ENCODE peak calls at places on chromosomes 13 and 19, in five cellular contexts. M is anterior cingulate cortex, R is HL-60, A is heart left ventricle, H is fibroblast of lung. K is an unnamed sample.

GRCh38 chr13:38395505-38395803 is 45.8 kb downstream of the UFM1 start:
- DNase-seq in M (no peak), R (no peak), A (no peak), H (peak), K (no peak)

GRCh38 chr13:51912091-51912490 is 50.3 kb downstream of the CCDC70 start:
- DNase-seq in M (peak), R (no peak), A (no peak), H (peak), K (no peak)

GRCh38 chr13:106028916-106029315 is 506.5 kb downstream of the EFNB2 start:
- DNase-seq in M (no peak), R (no peak), A (no peak), H (peak), K (no peak)

GRCh38 chr19:23917856-23918255 is 3.2 kb downstream of the ZNF726 start:
- DNase-seq in M (no peak), R (no peak), A (no peak), H (no peak), K (no peak)

GRCh38 chr13:99339736-99340392 is 32.7 kb upstream of the GPR183 start:
- DNase-seq in M (no peak), R (peak), A (no peak), H (peak), K (peak)

GRCh38 chr13:112891477-112892401 is 77.3 kb upstream of the MCF2L start:
- DNase-seq in M (no peak), R (no peak), A (peak), H (no peak), K (peak)

GRCh38 chr19:55624109-55625003 is at the start of gene ZNF784:
- DNase-seq in M (peak), R (peak), A (peak), H (peak), K (peak)

GRCh38 chr19:41433171-41433570 is 6.0 kb upstream of the B3GNT8 start:
- DNase-seq in M (no peak), R (no peak), A (no peak), H (no peak), K (no peak)

GRCh38 chr19:2015611-2015950 is at the start of gene BTBD2:
- DNase-seq in M (peak), R (peak), A (no peak), H (peak), K (peak)

GRCh38 chr19:18795540-18795939 is 4.4 kb upstream of the COMP start:
- DNase-seq in M (peak), R (no peak), A (no peak), H (peak), K (no peak)

GRCh38 chr13:25574437-25575426 is 203.0 kb downstream of the ATP8A2 start:
- DNase-seq in M (peak), R (peak), A (no peak), H (peak), K (peak)

GRCh38 chr13:113122571-113123225 is at the start of gene F10:
- DNase-seq in M (no peak), R (no peak), A (peak), H (peak), K (peak)

GRCh38 chr13:93435651-93436050 is 209.0 kb downstream of the GPC6 start:
- DNase-seq in M (no peak), R (no peak), A (no peak), H (no peak), K (no peak)

GRCh38 chr19:51246153-51246552 is 4.7 kb upstream of the SIGLECL1 start:
- DNase-seq in M (no peak), R (peak), A (no peak), H (no peak), K (no peak)

GRCh38 chr19:35710784-35711723 is 6.7 kb downstream of the ZBTB32 start:
- DNase-seq in M (no peak), R (no peak), A (no peak), H (no peak), K (no peak)

GRCh38 chr13:32537580-32538233 is 888 bp downstream of the N4BP2L2 start:
- DNase-seq in M (peak), R (peak), A (no peak), H (peak), K (peak)

GRCh38 chr13:114212096-114212495 is 22.6 kb upstream of the CDC16 start:
- DNase-seq in M (no peak), R (no peak), A (no peak), H (peak), K (no peak)

GRCh38 chr13:28494861-28495585 is at the start of gene FLT1:
- DNase-seq in M (no peak), R (no peak), A (peak), H (peak), K (peak)

GRCh38 chr19:38913958-38914357 is 2.0 kb upstream of the CCER2 start:
- DNase-seq in M (no peak), R (no peak), A (no peak), H (no peak), K (no peak)

GRCh38 chr13:42807866-42808265 is 26.5 kb downstream of the FAM216B start:
- DNase-seq in M (no peak), R (no peak), A (no peak), H (peak), K (no peak)

GRCh38 chr19:10587839-10588150 is 683 bp upstream of the AP1M2 start:
- DNase-seq in M (no peak), R (no peak), A (no peak), H (no peak), K (no peak)

GRCh38 chr19:42197375-42197817 is 20.1 kb downstream of the DEDD2 start:
- DNase-seq in M (no peak), R (peak), A (no peak), H (no peak), K (no peak)

GRCh38 chr13:48233886-48234488 is 981 bp downstream of the ITM2B start:
- DNase-seq in M (no peak), R (no peak), A (no peak), H (peak), K (no peak)

GRCh38 chr19:51439021-51439465 is 19.2 kb downstream of the SIGLEC8 start:
- DNase-seq in M (no peak), R (no peak), A (no peak), H (no peak), K (no peak)

GRCh38 chr13:110812111-110812868 is 98.8 kb downstream of the ING1 start:
- DNase-seq in M (no peak), R (no peak), A (no peak), H (peak), K (no peak)

GRCh38 chr19:10288662-10289166 is 1.0 kb upstream of the ICAM5 start:
- DNase-seq in M (peak), R (no peak), A (no peak), H (peak), K (no peak)

GRCh38 chr13:46948338-46948737 is 51.5 kb upstream of the HTR2A start:
- DNase-seq in M (no peak), R (no peak), A (no peak), H (no peak), K (no peak)

GRCh38 chr19:18098891-18099622 is 1.5 kb downstream of the MAST3 start:
- DNase-seq in M (peak), R (no peak), A (no peak), H (no peak), K (no peak)

GRCh38 chr13:57123660-57124059 is 17.1 kb upstream of the PRR20A start:
- DNase-seq in M (no peak), R (no peak), A (peak), H (peak), K (no peak)

GRCh38 chr13:43389573-43389972 is 366.2 kb downstream of the DNAJC15 start:
- DNase-seq in M (no peak), R (no peak), A (no peak), H (no peak), K (no peak)

GRCh38 chr13:51734786-51735185 is 69.2 kb downstream of the DHRS12 start:
- DNase-seq in M (no peak), R (no peak), A (no peak), H (peak), K (no peak)

GRCh38 chr13:51479199-51479523 is 26.3 kb upstream of the INTS6 start:
- DNase-seq in M (no peak), R (no peak), A (no peak), H (peak), K (no peak)

K was measured in psoas muscle.